ENCODE peak calls at places on chromosome 2, in ten cellular contexts. H is PC-3, Q is lower lobe of right lung, U is heart left ventricle, E is H1, B is AG04450, F is esophagus muscularis mucosa, Z is breast epithelium, J is uterus, T is keratinocyte. X is an unnamed sample.

GRCh38 chr2:32742381-32742780 is 114.5 kb downstream of the TTC27 start:
- DNase-seq in H (no peak), Q (no peak), U (no peak), E (no peak), B (no peak), F (no peak), Z (no peak), J (no peak), T (no peak), X (no peak)

GRCh38 chr2:58680938-58681337 is 439.8 kb upstream of the FANCL start:
- DNase-seq in H (peak; percentile 58), Q (no peak), U (no peak), E (no peak), B (no peak), F (no peak), Z (no peak), J (no peak), T (no peak), X (no peak)

GRCh38 chr2:168490015-168490874 is 34.2 kb downstream of the CERS6 start:
- DNase-seq in H (no peak), Q (no peak), U (no peak), E (no peak), B (no peak), F (no peak), Z (no peak), J (no peak), T (no peak), X (no peak)

GRCh38 chr2:128451084-128451483 is 132.4 kb upstream of the HS6ST1 start:
- DNase-seq in H (no peak), Q (no peak), U (no peak), E (peak; percentile 37), B (no peak), F (peak; percentile 47), Z (no peak), J (no peak), T (no peak), X (no peak)

GRCh38 chr2:240857039-240858008 is 11.3 kb upstream of the AGXT start:
- DNase-seq in H (no peak), Q (no peak), U (no peak), E (no peak), B (no peak), F (no peak), Z (no peak), J (no peak), T (no peak), X (no peak)

GRCh38 chr2:240820014-240820606 is at the start of gene KIF1A:
- DNase-seq in H (no peak), Q (no peak), U (no peak), E (peak; percentile 84), B (no peak), F (no peak), Z (no peak), J (no peak), T (no peak), X (no peak)

GRCh38 chr2:4937550-4937949 is 754.6 kb upstream of the SOX11 start:
- DNase-seq in H (peak; percentile 3), Q (no peak), U (no peak), E (no peak), B (no peak), F (no peak), Z (no peak), J (no peak), T (no peak), X (no peak)

GRCh38 chr2:238379096-238379810 is 47.5 kb upstream of the ASB1 start:
- DNase-seq in H (peak; percentile 37), Q (peak; percentile 62), U (no peak), E (no peak), B (no peak), F (no peak), Z (no peak), J (no peak), T (no peak), X (peak; percentile 51)

GRCh38 chr2:228747478-228747877 is 523.6 kb downstream of the PID1 start:
- DNase-seq in H (peak; percentile 25), Q (no peak), U (no peak), E (no peak), B (no peak), F (no peak), Z (no peak), J (no peak), T (no peak), X (no peak)

GRCh38 chr2:179106342-179107178 is 56.6 kb upstream of the CCDC141 start:
- DNase-seq in H (peak; percentile 99), Q (no peak), U (peak; percentile 51), E (no peak), B (peak; percentile 61), F (no peak), Z (peak; percentile 45), J (no peak), T (peak; percentile 87), X (peak; percentile 92)

GRCh38 chr2:176117823-176118376 is 1.3 kb downstream of the HOXD10 start:
- DNase-seq in H (no peak), Q (no peak), U (no peak), E (no peak), B (no peak), F (no peak), Z (no peak), J (no peak), T (no peak), X (no peak)

DNA sequence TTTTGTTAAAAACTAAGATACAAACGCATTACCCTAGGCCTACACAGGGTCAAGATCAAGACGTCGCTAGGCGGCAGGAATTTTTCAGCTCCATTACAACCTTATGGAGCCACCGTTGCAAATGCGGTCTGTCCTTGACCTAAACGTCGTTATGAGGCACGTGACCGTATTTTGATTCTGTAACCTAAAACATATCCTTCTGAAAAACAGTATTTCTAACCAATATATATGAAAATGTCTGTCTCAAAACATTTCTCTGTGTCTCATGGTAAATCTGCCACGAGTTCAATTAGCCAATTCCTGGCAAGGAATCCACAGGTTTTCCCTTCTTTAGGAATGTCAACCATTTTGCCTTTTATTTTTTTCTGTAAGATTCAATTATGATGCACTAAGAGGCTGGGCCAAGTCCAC is 1.7 kb downstream of the RTN4 start:
- DNase-seq in H (peak; percentile 47), Q (no peak), U (peak; percentile 27), E (no peak), B (no peak), F (no peak), Z (no peak), J (no peak), T (no peak), X (no peak)
- TF ChIP-seq CTCF in H (no peak), Q (no peak), U (no peak), E (no peak), B (no peak), F (no peak), Z (no peak), J (no peak), T (no peak), X (no peak)

GRCh38 chr2:148813603-148814065 is 61.4 kb upstream of the KIF5C start:
- DNase-seq in H (no peak), Q (no peak), U (no peak), E (peak; percentile 83), B (no peak), F (no peak), Z (no peak), J (no peak), T (no peak), X (no peak)
- H3K4me3 ChIP-seq in H (peak overlapping the region; percentile 60), Q (no peak overlapping the region), U (no peak overlapping the region), E (no peak overlapping the region), B (no peak overlapping the region), F (no peak overlapping the region), Z (no peak overlapping the region), J (no peak overlapping the region), T (no peak overlapping the region), X (no peak overlapping the region)

DNA sequence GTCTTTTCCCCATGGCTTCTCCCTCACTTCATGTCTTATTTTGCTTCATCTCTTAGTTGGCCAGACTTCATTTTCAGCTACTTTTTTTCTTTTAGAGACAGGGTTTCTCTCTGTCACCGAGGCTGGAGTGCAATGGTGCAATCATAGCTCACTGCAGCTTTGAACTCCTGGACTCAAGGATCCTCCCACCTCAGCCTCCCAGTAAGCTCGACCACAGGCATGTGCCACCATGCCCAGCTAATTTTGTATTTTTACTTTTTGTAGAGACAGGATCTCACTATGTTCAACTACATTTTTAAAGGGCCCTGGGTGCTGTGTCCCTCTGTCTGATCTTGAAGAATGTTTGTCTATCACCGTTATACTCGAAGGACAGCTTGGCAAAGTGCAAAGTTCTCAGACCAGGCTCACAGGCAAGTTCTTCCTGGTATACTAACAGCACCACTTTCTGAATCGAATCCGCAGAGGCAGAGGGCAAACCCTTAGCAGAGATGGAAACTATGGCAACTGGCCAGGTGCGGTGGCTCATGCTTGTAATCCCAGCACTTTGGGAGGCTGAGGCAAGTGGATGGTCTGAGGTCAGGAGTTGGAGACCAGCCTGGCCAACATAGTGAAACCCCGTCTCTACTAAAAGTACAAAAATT is 60.9 kb downstream of the SOWAHC start:
- DNase-seq in H (no peak), Q (no peak), U (no peak), E (no peak), B (no peak), F (no peak), Z (no peak), J (no peak), T (no peak), X (no peak)
- H3K27me3 ChIP-seq in H (no peaks in the 10 kb centered on the region), Q (no peaks in the 10 kb centered on the region), U (no peaks in the 10 kb centered on the region), E (no peaks in the 10 kb centered on the region), B (peaks cover 33% of the 10 kb centered on the region), F (no peaks in the 10 kb centered on the region), Z (no peaks in the 10 kb centered on the region), J (no peaks in the 10 kb centered on the region), T (no peaks in the 10 kb centered on the region), X (no peaks in the 10 kb centered on the region)

GRCh38 chr2:206245178-206245778 is 29.2 kb upstream of the ZDBF2 start:
- DNase-seq in H (no peak), Q (no peak), U (no peak), E (no peak), B (no peak), F (no peak), Z (no peak), J (no peak), T (no peak), X (no peak)

GRCh38 chr2:206255003-206255402 is 19.5 kb upstream of the ZDBF2 start:
- DNase-seq in H (no peak), Q (no peak), U (no peak), E (no peak), B (no peak), F (no peak), Z (no peak), J (no peak), T (no peak), X (no peak)

GRCh38 chr2:206253125-206253787 is 21.2 kb upstream of the ZDBF2 start:
- DNase-seq in H (no peak), Q (no peak), U (no peak), E (no peak), B (no peak), F (no peak), Z (no peak), J (no peak), T (no peak), X (no peak)

DNA sequence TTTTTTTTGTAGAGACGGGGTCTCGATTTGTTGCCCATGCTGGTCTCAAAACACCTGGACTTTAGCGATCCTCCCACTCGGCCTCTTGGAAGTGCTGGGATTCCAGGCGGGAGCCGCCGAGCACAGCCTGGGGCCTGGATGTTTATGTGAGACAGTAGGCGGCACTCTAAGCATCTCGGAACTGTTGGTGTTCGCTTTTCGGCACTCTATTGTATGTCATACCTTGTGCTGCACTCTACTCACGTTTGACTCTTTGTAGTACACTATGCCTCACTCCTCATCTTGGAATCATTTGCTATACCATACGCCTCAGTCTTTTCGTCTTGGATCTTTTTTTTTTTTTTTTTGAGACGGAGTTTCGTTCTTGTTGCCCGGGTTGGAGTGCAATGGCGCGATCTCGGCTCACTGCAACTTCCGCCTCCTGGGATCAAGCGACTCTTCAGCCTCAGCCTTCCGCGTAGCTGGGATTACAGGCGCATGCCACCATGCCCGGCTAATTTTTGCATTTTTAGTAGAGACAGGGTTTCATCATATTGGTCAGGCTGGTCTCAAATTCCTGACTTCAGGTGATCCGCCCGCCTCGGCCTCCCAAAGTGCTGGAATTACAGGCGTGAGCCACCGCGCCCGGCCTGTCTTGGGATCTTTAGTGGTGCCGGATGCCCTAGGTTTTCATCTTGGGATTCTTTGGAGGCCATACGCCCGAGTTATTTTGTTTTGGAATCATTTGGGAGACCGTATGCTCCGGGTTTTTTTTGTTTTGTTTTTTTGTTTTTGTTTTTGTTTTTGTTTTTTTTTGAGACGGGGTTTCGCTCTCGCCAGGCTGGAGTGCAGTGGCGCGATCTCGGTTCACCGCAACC is 24.2 kb upstream of the ZDBF2 start:
- DNase-seq in H (no peak), Q (no peak), U (no peak), E (peak; percentile 65), B (no peak), F (no peak), Z (no peak), J (no peak), T (no peak), X (no peak)
- TF ChIP-seq CTCF in H (no peak), Q (no peak), U (no peak), E (peak; percentile 50), B (no peak), F (no peak), Z (no peak), J (no peak), T (no peak), X (peak; percentile 3)